ENCODE peak calls at places on chromosome 22, in four cellular contexts. One of them, this sample, is unnamed.

GRCh38 chr22:19122752-19123492 is 710 bp upstream of the DGCR2 start:
- DNase-seq in globus pallidus: no peak
- DNase-seq in ecto neural progenitor cell: no peak
- DNase-seq in activated CD8-positive, alpha-beta T cell treated with anti-CD3 and anti-CD28 coated beads, Interleukin-2, amount 10 ng/mL, durations not matched to agents 7 days and 5 days: no peak
- DNase-seq in this sample: no peak

GRCh38 chr22:45992737-45993136 is 15.8 kb upstream of the WNT7B start:
- DNase-seq in globus pallidus: no peak
- DNase-seq in ecto neural progenitor cell: no peak
- DNase-seq in activated CD8-positive, alpha-beta T cell treated with anti-CD3 and anti-CD28 coated beads, Interleukin-2, amount 10 ng/mL, durations not matched to agents 7 days and 5 days: no peak
- DNase-seq in this sample: no peak

GRCh38 chr22:46824348-46824909 is 62.0 kb downstream of the TBC1D22A start:
- DNase-seq in globus pallidus: no peak
- DNase-seq in ecto neural progenitor cell: no peak
- DNase-seq in activated CD8-positive, alpha-beta T cell treated with anti-CD3 and anti-CD28 coated beads, Interleukin-2, amount 10 ng/mL, durations not matched to agents 7 days and 5 days: no peak
- DNase-seq in this sample: peak

GRCh38 chr22:31241936-31242335 is 29.8 kb downstream of the LIMK2 start:
- DNase-seq in globus pallidus: no peak
- DNase-seq in ecto neural progenitor cell: no peak
- DNase-seq in activated CD8-positive, alpha-beta T cell treated with anti-CD3 and anti-CD28 coated beads, Interleukin-2, amount 10 ng/mL, durations not matched to agents 7 days and 5 days: no peak
- DNase-seq in this sample: no peak

GRCh38 chr22:43257549-43257948 is 70.6 kb upstream of the TTLL12 start:
- DNase-seq in globus pallidus: no peak
- DNase-seq in ecto neural progenitor cell: no peak
- DNase-seq in activated CD8-positive, alpha-beta T cell treated with anti-CD3 and anti-CD28 coated beads, Interleukin-2, amount 10 ng/mL, durations not matched to agents 7 days and 5 days: no peak
- DNase-seq in this sample: no peak

GRCh38 chr22:49196046-49196511 is 631.6 kb downstream of the BRD1 start:
- DNase-seq in globus pallidus: no peak
- DNase-seq in ecto neural progenitor cell: no peak
- DNase-seq in activated CD8-positive, alpha-beta T cell treated with anti-CD3 and anti-CD28 coated beads, Interleukin-2, amount 10 ng/mL, durations not matched to agents 7 days and 5 days: no peak
- DNase-seq in this sample: no peak

GRCh38 chr22:35150163-35151107 is 84.5 kb downstream of the ISX start:
- DNase-seq in globus pallidus: peak
- DNase-seq in ecto neural progenitor cell: peak
- DNase-seq in activated CD8-positive, alpha-beta T cell treated with anti-CD3 and anti-CD28 coated beads, Interleukin-2, amount 10 ng/mL, durations not matched to agents 7 days and 5 days: peak
- DNase-seq in this sample: peak

GRCh38 chr22:22717723-22718122 is 73.3 kb downstream of the GGTLC2 start:
- DNase-seq in globus pallidus: no peak
- DNase-seq in ecto neural progenitor cell: no peak
- DNase-seq in activated CD8-positive, alpha-beta T cell treated with anti-CD3 and anti-CD28 coated beads, Interleukin-2, amount 10 ng/mL, durations not matched to agents 7 days and 5 days: no peak
- DNase-seq in this sample: no peak

GRCh38 chr22:17501679-17502285 is 61.5 kb upstream of the SLC25A18 start:
- DNase-seq in globus pallidus: peak
- DNase-seq in ecto neural progenitor cell: no peak
- DNase-seq in activated CD8-positive, alpha-beta T cell treated with anti-CD3 and anti-CD28 coated beads, Interleukin-2, amount 10 ng/mL, durations not matched to agents 7 days and 5 days: peak
- DNase-seq in this sample: no peak

GRCh38 chr22:24433868-24434471 is 6.6 kb downstream of the ADORA2A start:
- DNase-seq in globus pallidus: no peak
- DNase-seq in ecto neural progenitor cell: no peak
- DNase-seq in activated CD8-positive, alpha-beta T cell treated with anti-CD3 and anti-CD28 coated beads, Interleukin-2, amount 10 ng/mL, durations not matched to agents 7 days and 5 days: no peak
- DNase-seq in this sample: no peak

GRCh38 chr22:50531546-50532352 is 1.9 kb upstream of the TYMP start:
- DNase-seq in globus pallidus: no peak
- DNase-seq in ecto neural progenitor cell: peak
- DNase-seq in activated CD8-positive, alpha-beta T cell treated with anti-CD3 and anti-CD28 coated beads, Interleukin-2, amount 10 ng/mL, durations not matched to agents 7 days and 5 days: peak
- DNase-seq in this sample: no peak

GRCh38 chr22:26065847-26066246 is 103.4 kb upstream of the SEZ6L start:
- DNase-seq in globus pallidus: no peak
- DNase-seq in ecto neural progenitor cell: no peak
- DNase-seq in activated CD8-positive, alpha-beta T cell treated with anti-CD3 and anti-CD28 coated beads, Interleukin-2, amount 10 ng/mL, durations not matched to agents 7 days and 5 days: no peak
- DNase-seq in this sample: no peak

GRCh38 chr22:40463017-40463631 is 92.7 kb downstream of the SGSM3 start:
- DNase-seq in globus pallidus: peak
- DNase-seq in ecto neural progenitor cell: no peak
- DNase-seq in activated CD8-positive, alpha-beta T cell treated with anti-CD3 and anti-CD28 coated beads, Interleukin-2, amount 10 ng/mL, durations not matched to agents 7 days and 5 days: peak
- DNase-seq in this sample: no peak

GRCh38 chr22:23202812-23203451 is 22.6 kb downstream of the BCR start:
- DNase-seq in globus pallidus: no peak
- DNase-seq in ecto neural progenitor cell: no peak
- DNase-seq in activated CD8-positive, alpha-beta T cell treated with anti-CD3 and anti-CD28 coated beads, Interleukin-2, amount 10 ng/mL, durations not matched to agents 7 days and 5 days: no peak
- DNase-seq in this sample: no peak

GRCh38 chr22:32619614-32620426 is 145.2 kb downstream of the FBXO7 start:
- DNase-seq in globus pallidus: no peak
- DNase-seq in ecto neural progenitor cell: no peak
- DNase-seq in activated CD8-positive, alpha-beta T cell treated with anti-CD3 and anti-CD28 coated beads, Interleukin-2, amount 10 ng/mL, durations not matched to agents 7 days and 5 days: no peak
- DNase-seq in this sample: no peak

GRCh38 chr22:50670513-50670912 is 2.1 kb upstream of the SHANK3 start:
- DNase-seq in globus pallidus: no peak
- DNase-seq in ecto neural progenitor cell: no peak
- DNase-seq in activated CD8-positive, alpha-beta T cell treated with anti-CD3 and anti-CD28 coated beads, Interleukin-2, amount 10 ng/mL, durations not matched to agents 7 days and 5 days: no peak
- DNase-seq in this sample: no peak

GRCh38 chr22:49657275-49657973 is 170.2 kb downstream of the BRD1 start:
- DNase-seq in globus pallidus: peak
- DNase-seq in ecto neural progenitor cell: no peak
- DNase-seq in activated CD8-positive, alpha-beta T cell treated with anti-CD3 and anti-CD28 coated beads, Interleukin-2, amount 10 ng/mL, durations not matched to agents 7 days and 5 days: peak
- DNase-seq in this sample: no peak

GRCh38 chr22:29309332-29310064 is 3.0 kb downstream of the GAS2L1 start:
- DNase-seq in globus pallidus: no peak
- DNase-seq in ecto neural progenitor cell: peak
- DNase-seq in activated CD8-positive, alpha-beta T cell treated with anti-CD3 and anti-CD28 coated beads, Interleukin-2, amount 10 ng/mL, durations not matched to agents 7 days and 5 days: no peak
- DNase-seq in this sample: peak

This sample was measured in type B pancreatic cell.